ENCODE peak calls at places on chromosomes 7 and 10, in nine cellular contexts. One of them, this sample, is unnamed.

GRCh38 chr10:118957141-118957825 is 72.2 kb upstream of the NANOS1 start:
- DNase-seq in hippocampal formation: no peak
- DNase-seq in astrocyte: no peak
- DNase-seq in Calu3: no peak
- DNase-seq in CMK: no peak
- DNase-seq in sciatic nerve: peak; percentile 4
- DNase-seq in H54: no peak
- DNase-seq in occipital lobe: no peak
- DNase-seq in MCF 10A: no peak
- DNase-seq in this sample: no peak

GRCh38 chr10:71015674-71016073 is 127.3 kb upstream of the PCBD1 start:
- DNase-seq in hippocampal formation: no peak
- DNase-seq in astrocyte: no peak
- DNase-seq in Calu3: no peak
- DNase-seq in CMK: no peak
- DNase-seq in sciatic nerve: no peak
- DNase-seq in H54: no peak
- DNase-seq in occipital lobe: no peak
- DNase-seq in MCF 10A: no peak
- DNase-seq in this sample: no peak

GRCh38 chr7:100585511-100586265 is at the start of gene LRCH4:
- DNase-seq in hippocampal formation: no peak
- DNase-seq in astrocyte: no peak
- DNase-seq in Calu3: peak; percentile 68
- DNase-seq in CMK: no peak
- DNase-seq in sciatic nerve: no peak
- DNase-seq in H54: no peak
- DNase-seq in occipital lobe: no peak
- DNase-seq in MCF 10A: peak; percentile 54
- DNase-seq in this sample: no peak

GRCh38 chr10:11742009-11742778 is at the start of gene ECHDC3:
- DNase-seq in hippocampal formation: no peak
- DNase-seq in astrocyte: peak; percentile 26
- DNase-seq in Calu3: peak; percentile 74
- DNase-seq in CMK: no peak
- DNase-seq in sciatic nerve: peak; percentile 82
- DNase-seq in H54: no peak
- DNase-seq in occipital lobe: peak; percentile 4
- DNase-seq in MCF 10A: peak; percentile 56
- DNase-seq in this sample: peak; percentile 54

GRCh38 chr10:59700709-59701108 is 8.9 kb downstream of the SLC16A9 start:
- DNase-seq in hippocampal formation: no peak
- DNase-seq in astrocyte: no peak
- DNase-seq in Calu3: no peak
- DNase-seq in CMK: no peak
- DNase-seq in sciatic nerve: no peak
- DNase-seq in H54: no peak
- DNase-seq in occipital lobe: no peak
- DNase-seq in MCF 10A: no peak
- DNase-seq in this sample: no peak

GRCh38 chr10:32413513-32413912 is 32.4 kb upstream of the CCDC7 start:
- DNase-seq in hippocampal formation: no peak
- DNase-seq in astrocyte: peak; percentile 100
- DNase-seq in Calu3: peak; percentile 28
- DNase-seq in CMK: no peak
- DNase-seq in sciatic nerve: no peak
- DNase-seq in H54: peak; percentile 70
- DNase-seq in occipital lobe: peak; percentile 9
- DNase-seq in MCF 10A: peak; percentile 32
- DNase-seq in this sample: peak; percentile 21

GRCh38 chr10:116733566-116733965 is 8.8 kb downstream of the HSPA12A start:
- DNase-seq in hippocampal formation: no peak
- DNase-seq in astrocyte: peak; percentile 62
- DNase-seq in Calu3: no peak
- DNase-seq in CMK: no peak
- DNase-seq in sciatic nerve: no peak
- DNase-seq in H54: no peak
- DNase-seq in occipital lobe: no peak
- DNase-seq in MCF 10A: no peak
- DNase-seq in this sample: no peak

GRCh38 chr7:131157530-131158243 is 170.0 kb upstream of the MKLN1 start:
- DNase-seq in hippocampal formation: no peak
- DNase-seq in astrocyte: peak; percentile 29
- DNase-seq in Calu3: no peak
- DNase-seq in CMK: no peak
- DNase-seq in sciatic nerve: no peak
- DNase-seq in H54: no peak
- DNase-seq in occipital lobe: peak; percentile 51
- DNase-seq in MCF 10A: peak; percentile 88
- DNase-seq in this sample: peak; percentile 93

GRCh38 chr10:126090911-126091728 is 194.8 kb downstream of the FANK1 start:
- DNase-seq in hippocampal formation: no peak
- DNase-seq in astrocyte: peak; percentile 97
- DNase-seq in Calu3: peak; percentile 4
- DNase-seq in CMK: no peak
- DNase-seq in sciatic nerve: no peak
- DNase-seq in H54: peak; percentile 59
- DNase-seq in occipital lobe: no peak
- DNase-seq in MCF 10A: peak; percentile 83
- DNase-seq in this sample: peak; percentile 63

GRCh38 chr10:132836832-132837540 is 51.0 kb upstream of the NKX6-2 start:
- DNase-seq in hippocampal formation: peak; percentile 25
- DNase-seq in astrocyte: no peak
- DNase-seq in Calu3: peak; percentile 41
- DNase-seq in CMK: peak; percentile 7
- DNase-seq in sciatic nerve: peak; percentile 66
- DNase-seq in H54: peak; percentile 56
- DNase-seq in occipital lobe: peak; percentile 13
- DNase-seq in MCF 10A: peak; percentile 10
- DNase-seq in this sample: peak; percentile 2

GRCh38 chr7:81887691-81888090 is 117.8 kb upstream of the HGF start:
- DNase-seq in hippocampal formation: no peak
- DNase-seq in astrocyte: no peak
- DNase-seq in Calu3: no peak
- DNase-seq in CMK: no peak
- DNase-seq in sciatic nerve: no peak
- DNase-seq in H54: no peak
- DNase-seq in occipital lobe: no peak
- DNase-seq in MCF 10A: no peak
- DNase-seq in this sample: no peak

GRCh38 chr7:4837041-4837813 is 24.6 kb downstream of the PAPOLB start:
- DNase-seq in hippocampal formation: no peak
- DNase-seq in astrocyte: no peak
- DNase-seq in Calu3: no peak
- DNase-seq in CMK: no peak
- DNase-seq in sciatic nerve: no peak
- DNase-seq in H54: no peak
- DNase-seq in occipital lobe: no peak
- DNase-seq in MCF 10A: no peak
- DNase-seq in this sample: no peak

GRCh38 chr7:149811221-149811620 is 27.0 kb upstream of the ZNF862 start:
- DNase-seq in hippocampal formation: no peak
- DNase-seq in astrocyte: no peak
- DNase-seq in Calu3: no peak
- DNase-seq in CMK: no peak
- DNase-seq in sciatic nerve: no peak
- DNase-seq in H54: no peak
- DNase-seq in occipital lobe: no peak
- DNase-seq in MCF 10A: peak; percentile 18
- DNase-seq in this sample: no peak

GRCh38 chr7:141045842-141046630 is 27.8 kb upstream of the TMEM178B start:
- DNase-seq in hippocampal formation: no peak
- DNase-seq in astrocyte: peak; percentile 69
- DNase-seq in Calu3: no peak
- DNase-seq in CMK: no peak
- DNase-seq in sciatic nerve: no peak
- DNase-seq in H54: peak; percentile 42
- DNase-seq in occipital lobe: no peak
- DNase-seq in MCF 10A: peak; percentile 24
- DNase-seq in this sample: peak; percentile 17

GRCh38 chr7:8212638-8213037 is 49.3 kb downstream of the ICA1 start:
- DNase-seq in hippocampal formation: no peak
- DNase-seq in astrocyte: no peak
- DNase-seq in Calu3: no peak
- DNase-seq in CMK: no peak
- DNase-seq in sciatic nerve: no peak
- DNase-seq in H54: no peak
- DNase-seq in occipital lobe: no peak
- DNase-seq in MCF 10A: no peak
- DNase-seq in this sample: no peak

GRCh38 chr7:55534916-55535636 is 37.2 kb downstream of the VOPP1 start:
- DNase-seq in hippocampal formation: no peak
- DNase-seq in astrocyte: no peak
- DNase-seq in Calu3: no peak
- DNase-seq in CMK: no peak
- DNase-seq in sciatic nerve: no peak
- DNase-seq in H54: no peak
- DNase-seq in occipital lobe: no peak
- DNase-seq in MCF 10A: no peak
- DNase-seq in this sample: no peak